ENCODE peak calls at places on chromosome 17, in eight cellular contexts. P is A549, S is H9, W is Karpas-422, K is PC-9, Y is fibroblast of lung, T is GM23248, I is MM.1S. F is an unnamed sample.

GRCh38 chr17:67139784-67140665 is 95.7 kb downstream of the CACNG1 start:
- DNase-seq in W (no peak), I (no peak), T (peak), S (peak), Y (peak), P (no peak), K (no peak), F (peak)

GRCh38 chr17:6249747-6250146 is 179.6 kb downstream of the WSCD1 start:
- DNase-seq in W (no peak), S (peak), T (no peak), I (no peak), P (no peak), Y (no peak), K (no peak), F (peak)

GRCh38 chr17:40345161-40346034 is 19.1 kb downstream of the GJD3 start:
- DNase-seq in P (peak), S (peak), K (peak), I (no peak), W (no peak), Y (peak), T (peak), F (peak)

GRCh38 chr17:19958023-19958422 is 19.6 kb downstream of the AKAP10 start:
- DNase-seq in Y (peak), T (peak), P (peak), K (peak), S (peak), W (no peak), I (no peak), F (peak)

GRCh38 chr17:82365586-82366295 is 5.8 kb upstream of the UTS2R start:
- DNase-seq in S (no peak), K (no peak), I (no peak), T (no peak), W (no peak), Y (no peak), P (no peak), F (no peak)

GRCh38 chr17:65485388-65486299 is 75.8 kb downstream of the AXIN2 start:
- DNase-seq in Y (peak), W (no peak), I (no peak), P (no peak), K (no peak), T (peak), S (no peak), F (no peak)

GRCh38 chr17:17782425-17783120 is 54.2 kb downstream of the SREBF1 start:
- DNase-seq in P (no peak), Y (peak), S (peak), W (peak), K (peak), T (peak), I (no peak), F (peak)

GRCh38 chr17:79990051-79990592 is 45.5 kb downstream of the TBC1D16 start:
- DNase-seq in T (no peak), K (no peak), Y (no peak), P (no peak), S (no peak), I (no peak), W (no peak), F (no peak)

GRCh38 chr17:68460715-68461114 is 3.4 kb upstream of the WIPI1 start:
- DNase-seq in T (no peak), W (no peak), Y (no peak), S (no peak), P (no peak), K (no peak), I (peak), F (no peak)

GRCh38 chr17:56595831-56596740 is 2.6 kb downstream of the NOG start:
- DNase-seq in T (peak), W (no peak), S (peak), K (peak), I (no peak), Y (no peak), P (no peak), F (peak)

GRCh38 chr17:59418732-59419166 is 87.3 kb downstream of the YPEL2 start:
- DNase-seq in W (no peak), K (no peak), I (no peak), P (no peak), Y (peak), T (no peak), S (no peak), F (no peak)

GRCh38 chr17:32141690-32142037 is 638 bp upstream of the RHOT1 start:
- DNase-seq in W (no peak), Y (no peak), S (no peak), P (no peak), K (no peak), I (no peak), T (no peak), F (no peak)

GRCh38 chr17:83054518-83055125 is 24.8 kb upstream of the METRNL start:
- DNase-seq in T (no peak), K (no peak), Y (no peak), S (no peak), I (no peak), W (no peak), P (no peak), F (no peak)

GRCh38 chr17:80475949-80476876 is at the start of gene NPTX1:
- DNase-seq in P (no peak), Y (no peak), K (peak), S (no peak), T (peak), I (no peak), W (no peak), F (peak)

GRCh38 chr17:38606646-38607611 is 1.2 kb upstream of the SRCIN1 start:
- DNase-seq in Y (no peak), P (no peak), W (no peak), S (peak), I (peak), K (peak), T (no peak), F (peak)

GRCh38 chr17:47999612-48000011 is 28.7 kb downstream of the CDK5RAP3 start:
- DNase-seq in S (no peak), I (no peak), K (no peak), T (peak), Y (peak), P (peak), W (peak), F (no peak)

GRCh38 chr17:64158411-64158810 is 28.5 kb upstream of the ERN1 start:
- DNase-seq in K (no peak), T (no peak), S (no peak), I (no peak), P (no peak), W (no peak), Y (no peak), F (no peak)

DNA sequence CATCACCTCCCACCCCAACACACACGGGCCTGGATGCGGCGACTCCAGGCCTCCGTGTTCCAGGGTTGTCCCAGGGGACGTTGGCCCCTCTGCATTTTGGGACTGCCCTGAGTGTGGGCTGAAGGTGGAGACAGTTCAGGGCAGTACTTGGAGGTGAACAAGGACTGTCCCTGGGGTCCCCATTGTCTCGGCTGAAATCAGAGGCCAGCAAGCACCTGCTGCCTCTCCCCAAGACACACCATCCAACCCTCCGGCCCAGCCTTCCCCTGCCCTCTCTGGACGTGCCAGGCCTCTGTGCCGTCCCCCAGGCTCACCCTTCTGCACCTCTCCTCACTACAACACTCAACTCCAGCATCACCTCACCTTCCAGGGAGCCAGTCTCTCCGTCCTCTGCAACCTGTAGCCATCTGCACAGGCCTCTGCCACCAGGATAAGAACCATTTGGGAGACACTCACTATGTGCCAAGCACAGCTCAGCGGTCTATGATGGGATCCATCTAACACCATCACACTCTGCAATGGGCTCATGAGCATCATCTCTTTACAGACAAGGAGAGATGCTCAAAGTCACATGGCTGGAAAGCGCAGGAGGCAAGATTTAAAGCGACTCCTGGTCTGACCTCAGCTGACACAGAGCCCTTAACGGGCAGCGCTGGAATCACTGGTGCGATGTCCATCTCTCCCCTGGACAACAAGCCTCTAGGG is 104.5 kb upstream of the SEC14L1 start:
- DNase-seq in W (no peak), S (no peak), I (no peak), K (no peak), P (no peak), T (no peak), Y (no peak), F (no peak)
- H3K4me2 ChIP-seq in W (peak), S (no peak), I (peak), K (no peak), P (no peak), T (no peak), Y (no peak), F (no peak)

GRCh38 chr17:35519442-35519841 is 18.0 kb downstream of the SLFN12L start:
- DNase-seq in K (no peak), P (no peak), I (no peak), W (no peak), T (no peak), S (no peak), Y (no peak), F (no peak)

GRCh38 chr17:35521150-35521549 is 16.3 kb downstream of the SLFN12L start:
- DNase-seq in T (no peak), S (no peak), Y (no peak), K (no peak), P (no peak), I (no peak), W (no peak), F (no peak)

GRCh38 chr17:35520043-35520442 is 17.4 kb downstream of the SLFN12L start:
- DNase-seq in S (no peak), P (no peak), W (no peak), K (no peak), T (no peak), Y (no peak), I (no peak), F (no peak)

DNA sequence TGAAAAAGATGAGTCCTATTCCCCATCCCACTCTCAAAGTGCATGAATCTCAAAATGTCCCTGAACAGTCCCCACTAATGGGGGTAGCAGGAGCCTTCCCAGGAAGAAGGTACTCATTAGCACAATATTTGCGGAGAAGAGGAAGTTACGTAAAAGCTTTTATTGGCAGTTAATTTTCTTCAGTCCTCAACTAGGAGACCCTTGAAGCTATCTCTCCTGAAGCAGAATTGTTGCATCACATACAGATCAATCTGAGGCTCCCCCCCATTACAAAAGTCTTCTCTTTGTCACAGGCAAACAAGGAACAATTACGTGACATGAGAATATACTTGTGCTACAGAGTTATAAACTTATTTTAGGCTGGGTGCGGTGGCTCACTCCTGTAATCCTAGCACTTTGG is 14.2 kb downstream of the SLFN12L start:
- DNase-seq in W (no peak), Y (no peak), P (no peak), T (no peak), I (no peak), S (no peak), K (no peak), F (no peak)
- H3K4me2 ChIP-seq in W (no peak), Y (no peak), P (no peak), T (no peak), I (no peak), S (no peak), K (no peak), F (no peak)

GRCh38 chr17:29138991-29139682 is 41.1 kb downstream of the MYO18A start:
- DNase-seq in I (peak), Y (no peak), K (peak), S (no peak), P (no peak), T (peak), W (peak), F (no peak)

GRCh38 chr17:29140631-29141483 is 39.3 kb downstream of the MYO18A start:
- DNase-seq in W (peak), K (no peak), P (no peak), S (no peak), T (no peak), Y (no peak), I (no peak), F (peak)

GRCh38 chr17:29138184-29138955 is 41.8 kb downstream of the MYO18A start:
- DNase-seq in I (peak), P (no peak), Y (peak), W (no peak), T (peak), K (no peak), S (no peak), F (no peak)

GRCh38 chr17:29141484-29141835 is 38.7 kb downstream of the MYO18A start:
- DNase-seq in S (no peak), T (no peak), Y (no peak), W (no peak), K (no peak), I (no peak), P (no peak), F (no peak)

DNA sequence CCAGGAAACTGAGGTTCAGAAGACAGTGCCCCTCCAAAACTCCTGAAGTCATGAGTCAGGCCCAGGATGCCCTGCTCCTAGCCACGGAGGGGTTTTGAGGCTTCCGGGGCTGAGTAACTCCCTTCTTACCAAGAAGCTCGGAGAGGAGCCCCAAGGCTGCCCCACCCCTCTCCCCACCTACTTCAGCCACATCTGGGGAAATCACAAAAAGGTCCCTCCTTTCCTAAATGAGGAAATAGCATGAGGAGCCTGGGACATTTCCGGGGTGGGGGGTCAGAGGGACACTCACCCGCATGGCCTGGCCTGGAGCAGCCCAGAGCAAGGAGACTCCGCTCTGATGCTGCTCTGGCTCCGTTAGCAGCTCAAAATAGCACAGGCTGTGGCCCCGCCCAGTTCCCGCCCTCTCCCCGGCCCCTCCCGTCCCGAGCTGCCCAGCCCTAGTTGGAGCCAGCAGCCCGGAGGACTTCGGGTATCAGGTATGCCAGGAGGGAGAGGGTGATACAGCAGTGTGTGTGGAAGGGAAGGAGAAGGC is 40.1 kb downstream of the MYO18A start:
- DNase-seq in Y (peak), W (peak), I (peak), S (peak), P (no peak), T (peak), K (peak), F (peak)
- H3K4me2 ChIP-seq in Y (peak), W (peak), I (peak), S (no peak), P (peak), T (peak), K (peak), F (peak)

GRCh38 chr17:12431188-12431587 is 234.5 kb upstream of the MYOCD start:
- DNase-seq in S (no peak), W (no peak), Y (no peak), T (no peak), P (no peak), K (no peak), I (no peak), F (no peak)
- H3K4me2 ChIP-seq in S (no peak), W (no peak), Y (no peak), T (no peak), P (no peak), K (no peak), I (no peak), F (no peak)

GRCh38 chr17:75459246-75459589 is 2.8 kb downstream of the TMEM94 start:
- DNase-seq in Y (no peak), K (no peak), I (no peak), S (no peak), T (no peak), W (no peak), P (no peak), F (no peak)
- H3K4me2 ChIP-seq in Y (no peak), K (peak), I (peak), S (no peak), T (no peak), W (no peak), P (no peak), F (no peak)

GRCh38 chr17:1275205-1275961 is 4.1 kb upstream of the TRARG1 start:
- DNase-seq in I (no peak), T (no peak), K (no peak), W (no peak), Y (no peak), P (no peak), S (no peak), F (no peak)

GRCh38 chr17:1273492-1274242 is 3.4 kb downstream of the BHLHA9 start:
- DNase-seq in K (no peak), P (no peak), Y (no peak), T (no peak), W (no peak), I (no peak), S (peak), F (no peak)

GRCh38 chr17:1275962-1276736 is 3.3 kb upstream of the TRARG1 start:
- DNase-seq in Y (no peak), P (peak), I (peak), K (peak), W (peak), S (peak), T (peak), F (peak)

GRCh38 chr17:1272701-1273100 is 2.5 kb downstream of the BHLHA9 start:
- DNase-seq in Y (no peak), K (no peak), W (no peak), I (no peak), T (no peak), S (no peak), P (no peak), F (no peak)

GRCh38 chr17:1274243-1274608 is 4.0 kb downstream of the BHLHA9 start:
- DNase-seq in T (no peak), P (no peak), K (no peak), I (no peak), W (no peak), S (no peak), Y (no peak), F (no peak)
- H3K4me2 ChIP-seq in T (no peak), P (no peak), K (no peak), I (no peak), W (no peak), S (no peak), Y (no peak), F (no peak)

DNA sequence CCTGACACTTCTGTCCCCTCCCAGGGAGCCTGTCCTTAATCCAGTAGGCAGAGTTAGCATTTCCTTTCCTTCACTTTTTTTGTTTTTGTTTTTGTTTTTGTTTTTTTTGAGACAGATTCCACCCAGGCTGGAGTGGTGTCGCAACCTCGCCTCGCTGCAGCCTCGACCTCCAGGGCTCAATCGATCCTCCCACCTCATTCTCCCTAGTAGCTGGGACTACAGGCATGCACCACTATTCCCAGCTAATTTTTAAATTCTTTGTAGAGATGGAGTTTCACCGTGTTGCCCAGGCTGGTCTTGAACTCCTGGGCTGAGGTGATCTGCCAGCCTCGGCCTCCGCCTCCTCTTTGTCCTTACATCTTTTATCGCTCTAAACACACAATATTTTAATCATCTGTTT is 4.0 kb downstream of the NHERF1 start:
- DNase-seq in I (no peak), P (no peak), T (no peak), S (no peak), Y (no peak), K (no peak), W (no peak), F (no peak)
- H3K4me2 ChIP-seq in I (peak), P (no peak), T (no peak), S (no peak), Y (no peak), K (peak), W (no peak), F (no peak)

DNA sequence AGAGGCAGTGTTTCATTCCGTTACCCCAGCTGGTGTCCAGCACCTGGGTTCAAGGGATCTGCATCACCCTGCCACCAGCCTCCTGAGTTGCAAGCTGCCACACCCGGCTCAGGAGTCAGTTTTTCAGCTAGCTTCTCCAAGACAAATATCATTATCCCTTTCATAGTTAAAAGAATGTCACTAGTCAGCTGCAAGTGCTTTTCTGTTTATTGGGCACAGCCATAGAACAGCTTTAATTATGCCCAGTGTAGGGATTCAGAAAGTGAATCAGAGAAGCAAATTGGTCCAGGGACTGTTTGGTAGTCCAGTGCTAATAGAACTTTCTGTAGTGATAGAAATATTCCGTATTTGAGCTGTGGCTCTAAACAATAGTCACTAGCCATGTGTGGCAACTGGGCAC is 2.9 kb upstream of the AOC3 start:
- DNase-seq in I (no peak), T (no peak), K (no peak), W (no peak), Y (no peak), S (no peak), P (no peak), F (no peak)
- H3K4me2 ChIP-seq in I (no peak), T (no peak), K (no peak), W (no peak), Y (no peak), S (no peak), P (no peak), F (no peak)